ENCODE peak calls at places on chromosomes 6 and 20, in ten cellular contexts. O is GM23338; L is Peyer's patch; E is cardiac muscle cell; Q is mammary epithelial cell; B is uterus; R is K562; D is spleen; X is heart left ventricle; M is CD8-positive, alpha-beta T cell. Y is an unnamed sample.

GRCh38 chr6:154572592-154572991 is 62.1 kb upstream of the CNKSR3 start:
- DNase-seq in O (no peak), L (no peak), E (no peak), Q (no peak), B (no peak), R (no peak), D (no peak), X (no peak), M (no peak), Y (no peak)

GRCh38 chr6:105794263-105794662 is 291.9 kb upstream of the PRDM1 start:
- DNase-seq in O (peak; percentile 44), L (no peak), E (peak; percentile 23), Q (no peak), B (no peak), R (no peak), D (peak; percentile 77), X (peak; percentile 55), M (no peak), Y (no peak)

GRCh38 chr20:40810336-40810735 is 121.3 kb upstream of the MAFB start:
- DNase-seq in O (no peak), L (no peak), E (no peak), Q (no peak), B (no peak), R (no peak), D (no peak), X (no peak), M (no peak), Y (no peak)

GRCh38 chr20:51272392-51272791 is 249.5 kb upstream of the KCNG1 start:
- DNase-seq in O (no peak), L (no peak), E (no peak), Q (no peak), B (no peak), R (no peak), D (no peak), X (no peak), M (no peak), Y (peak; percentile 69)

GRCh38 chr20:38407321-38407720 is 27.8 kb downstream of the SNHG17 start:
- DNase-seq in O (no peak), L (no peak), E (no peak), Q (no peak), B (no peak), R (no peak), D (no peak), X (no peak), M (no peak), Y (no peak)

GRCh38 chr20:1184638-1185315 is at the start of gene TMEM74B:
- DNase-seq in O (peak; percentile 52), L (no peak), E (no peak), Q (no peak), B (no peak), R (peak; percentile 29), D (no peak), X (no peak), M (no peak), Y (no peak)

GRCh38 chr6:24827162-24827561 is 28.4 kb upstream of the ARMH2 start:
- DNase-seq in O (no peak), L (no peak), E (no peak), Q (peak; percentile 76), B (no peak), R (no peak), D (no peak), X (no peak), M (no peak), Y (no peak)

GRCh38 chr20:57658447-57659130 is 38.4 kb upstream of the ZBP1 start:
- DNase-seq in O (no peak), L (no peak), E (no peak), Q (no peak), B (no peak), R (no peak), D (peak; percentile 67), X (peak; percentile 20), M (peak; percentile 47), Y (no peak)

GRCh38 chr6:141403103-141403502 is 729.6 kb upstream of the GJE1 start:
- DNase-seq in O (no peak), L (no peak), E (no peak), Q (no peak), B (no peak), R (no peak), D (no peak), X (no peak), M (no peak), Y (no peak)

GRCh38 chr6:141402489-141402888 is 730.2 kb upstream of the GJE1 start:
- DNase-seq in O (no peak), L (no peak), E (no peak), Q (no peak), B (no peak), R (no peak), D (no peak), X (no peak), M (no peak), Y (no peak)

GRCh38 chr6:141398954-141399353 is 733.8 kb upstream of the GJE1 start:
- DNase-seq in O (no peak), L (no peak), E (no peak), Q (no peak), B (no peak), R (no peak), D (no peak), X (no peak), M (no peak), Y (no peak)

GRCh38 chr6:141401851-141402250 is 730.9 kb upstream of the GJE1 start:
- DNase-seq in O (no peak), L (no peak), E (no peak), Q (no peak), B (no peak), R (no peak), D (no peak), X (no peak), M (no peak), Y (no peak)

GRCh38 chr6:141401168-141401567 is 731.6 kb upstream of the GJE1 start:
- DNase-seq in O (no peak), L (no peak), E (no peak), Q (no peak), B (no peak), R (no peak), D (no peak), X (no peak), M (no peak), Y (peak; percentile 47)
- H3K4me1 ChIP-seq in O (no peaks in the 10 kb centered on the region), L (no peaks in the 10 kb centered on the region), E (peaks cover 23% of the 10 kb centered on the region), Q (no peaks in the 10 kb centered on the region), B (no peaks in the 10 kb centered on the region), R (no peaks in the 10 kb centered on the region), D (no peaks in the 10 kb centered on the region), X (no peaks in the 10 kb centered on the region), M (no peaks in the 10 kb centered on the region), Y (no peaks in the 10 kb centered on the region)

GRCh38 chr20:35619196-35620095 is 3.8 kb downstream of the SPAG4 start:
- DNase-seq in O (peak; percentile 98), L (peak; percentile 85), E (peak; percentile 93), Q (peak; percentile 78), B (peak; percentile 78), R (no peak), D (peak; percentile 94), X (peak; percentile 84), M (peak; percentile 80), Y (peak; percentile 59)

GRCh38 chr20:35618372-35619131 is 2.9 kb downstream of the SPAG4 start:
- DNase-seq in O (peak; percentile 47), L (no peak), E (peak; percentile 23), Q (peak; percentile 42), B (no peak), R (no peak), D (peak; percentile 84), X (peak; percentile 34), M (peak; percentile 59), Y (peak; percentile 8)

GRCh38 chr20:35617397-35618031 is 1.9 kb downstream of the SPAG4 start:
- DNase-seq in O (peak; percentile 88), L (peak; percentile 68), E (peak; percentile 77), Q (peak; percentile 43), B (peak; percentile 63), R (peak; percentile 79), D (peak; percentile 89), X (peak; percentile 73), M (peak; percentile 64), Y (peak; percentile 28)

GRCh38 chr20:35616465-35617396 is 1.1 kb downstream of the SPAG4 start:
- DNase-seq in O (peak; percentile 100), L (peak; percentile 76), E (peak; percentile 79), Q (peak; percentile 32), B (peak; percentile 88), R (peak; percentile 90), D (peak; percentile 96), X (peak; percentile 98), M (no peak), Y (peak; percentile 97)

GRCh38 chr20:35618032-35618371 is 2.4 kb downstream of the SPAG4 start:
- DNase-seq in O (no peak), L (no peak), E (no peak), Q (no peak), B (no peak), R (no peak), D (peak; percentile 54), X (no peak), M (no peak), Y (no peak)
- H3K27ac ChIP-seq in O (no peak overlapping the region), L (peak overlapping the region; percentile 95), E (peak overlapping the region; percentile 66), Q (no peak overlapping the region), B (peak overlapping the region; percentile 87), R (peak overlapping the region; percentile 84), D (peak overlapping the region; percentile 91), X (no peak overlapping the region), M (no peak overlapping the region), Y (no peak overlapping the region)

DNA sequence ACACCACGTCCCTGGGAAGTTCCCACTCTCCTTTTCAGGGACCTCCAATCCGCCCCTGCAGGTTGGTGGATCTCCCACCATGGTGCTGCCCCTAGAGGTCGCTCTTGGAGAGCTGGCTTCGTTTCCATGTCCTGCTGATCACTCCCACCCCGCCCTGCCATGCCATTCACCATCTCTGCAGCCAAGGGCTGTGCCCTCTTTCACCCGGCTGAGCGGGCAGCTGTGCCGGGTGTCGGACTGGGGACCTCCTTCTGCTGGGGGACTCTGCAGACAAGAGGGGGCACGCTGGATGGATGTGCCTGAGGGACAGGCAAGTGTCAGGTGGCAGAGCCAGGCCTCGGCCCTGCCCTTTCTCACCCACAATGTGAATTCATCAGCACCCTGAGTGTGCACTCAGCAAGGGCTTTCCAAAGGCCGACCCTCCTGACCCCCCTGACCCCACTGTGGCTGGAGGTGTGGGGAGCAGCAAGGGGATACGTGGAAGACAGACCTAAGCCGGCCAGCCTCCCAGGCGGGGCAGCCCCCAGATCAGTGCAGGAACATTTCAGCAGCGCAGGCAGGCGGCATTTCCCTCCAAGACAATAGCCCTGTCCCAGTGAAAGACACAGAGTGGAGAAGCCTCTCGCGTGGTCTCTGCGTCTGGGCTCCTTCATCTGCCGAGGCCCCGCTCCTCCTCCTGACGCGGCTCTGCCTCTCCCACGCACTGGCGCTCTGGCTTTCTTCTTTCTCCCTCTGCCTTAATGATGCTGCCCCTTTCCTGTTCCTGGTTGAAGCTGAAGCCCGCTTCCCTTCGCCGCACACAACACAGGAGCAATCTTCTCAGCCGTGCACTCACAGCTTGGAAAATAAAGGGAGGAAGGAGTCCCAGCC is 347.2 kb downstream of the CDH4 start:
- DNase-seq in O (peak; percentile 64), L (no peak), E (no peak), Q (no peak), B (no peak), R (peak; percentile 42), D (no peak), X (no peak), M (no peak), Y (no peak)
- TF ChIP-seq CTCF in O (peak; percentile 73), L (no peak), E (no peak), Q (no peak), B (no peak), R (peak; percentile 51), D (no peak), X (no peak), M (no peak), Y (no peak)

GRCh38 chr20:11780765-11781369 is 136.8 kb upstream of the BTBD3 start:
- DNase-seq in O (no peak), L (no peak), E (no peak), Q (no peak), B (no peak), R (no peak), D (no peak), X (no peak), M (no peak), Y (no peak)

GRCh38 chr20:11777861-11778570 is 139.7 kb upstream of the BTBD3 start:
- DNase-seq in O (no peak), L (no peak), E (no peak), Q (no peak), B (no peak), R (no peak), D (no peak), X (no peak), M (no peak), Y (peak; percentile 32)

GRCh38 chr20:11786108-11786507 is 131.6 kb upstream of the BTBD3 start:
- DNase-seq in O (no peak), L (no peak), E (no peak), Q (no peak), B (no peak), R (no peak), D (no peak), X (no peak), M (no peak), Y (no peak)

GRCh38 chr20:11777387-11777786 is 140.3 kb upstream of the BTBD3 start:
- DNase-seq in O (peak; percentile 41), L (no peak), E (no peak), Q (no peak), B (no peak), R (no peak), D (no peak), X (no peak), M (no peak), Y (no peak)

GRCh38 chr20:11783102-11783861 is 134.4 kb upstream of the BTBD3 start:
- DNase-seq in O (peak; percentile 47), L (no peak), E (no peak), Q (no peak), B (no peak), R (no peak), D (no peak), X (no peak), M (no peak), Y (no peak)
- H3K4me1 ChIP-seq in O (peaks cover 45% of the 10 kb centered on the region), L (no peaks in the 10 kb centered on the region), E (peaks cover 11% of the 10 kb centered on the region), Q (no peaks in the 10 kb centered on the region), B (no peaks in the 10 kb centered on the region), R (no peaks in the 10 kb centered on the region), D (no peaks in the 10 kb centered on the region), X (no peaks in the 10 kb centered on the region), M (no peaks in the 10 kb centered on the region), Y (no peaks in the 10 kb centered on the region)